ENCODE peak calls at places on chromosome X, in five cellular contexts. V, B, U, A and O are unnamed samples.

GRCh38 chrX:130984782-130985181 is 73.4 kb upstream of the ARHGAP36 start:
- DNase-seq in V (no peak), B (no peak), U (no peak), A (no peak), O (no peak)

GRCh38 chrX:65723706-65724105 is 56.3 kb downstream of the MSN start:
- DNase-seq in V (no peak), B (no peak), U (no peak), A (no peak), O (no peak)

GRCh38 chrX:68699960-68700746 is 52.7 kb downstream of the STARD8 start:
- DNase-seq in V (no peak), B (no peak), U (no peak), A (no peak), O (no peak)

GRCh38 chrX:108306086-108306485 is 132.1 kb downstream of the COL4A6 start:
- DNase-seq in V (no peak), B (no peak), U (no peak), A (no peak), O (no peak)

GRCh38 chrX:68698955-68699354 is 51.5 kb downstream of the STARD8 start:
- DNase-seq in V (no peak), B (no peak), U (no peak), A (no peak), O (no peak)

GRCh38 chrX:5236096-5236495 is 992.6 kb downstream of the NLGN4X start:
- DNase-seq in V (no peak), B (no peak), U (no peak), A (peak), O (no peak)

GRCh38 chrX:122579036-122579435 is 605.0 kb upstream of the GRIA3 start:
- DNase-seq in V (no peak), B (no peak), U (no peak), A (no peak), O (no peak)

GRCh38 chrX:143648705-143649104 is 12.8 kb upstream of the SLITRK4 start:
- DNase-seq in V (no peak), B (no peak), U (no peak), A (peak), O (no peak)

GRCh38 chrX:12383196-12383595 is 244.9 kb downstream of the FRMPD4 start:
- DNase-seq in V (no peak), B (no peak), U (no peak), A (peak), O (no peak)

GRCh38 chrX:48578661-48579128 is 4.4 kb downstream of the RBM3 start:
- DNase-seq in V (no peak), B (no peak), U (no peak), A (no peak), O (no peak)

GRCh38 chrX:16869393-16870094 is 618 bp downstream of the RBBP7 start:
- DNase-seq in V (no peak), B (peak), U (no peak), A (peak), O (peak)

GRCh38 chrX:85243155-85243554 is 424 bp downstream of the SATL1 start:
- DNase-seq in V (no peak), B (no peak), U (no peak), A (no peak), O (no peak)

GRCh38 chrX:12013220-12013619 is 125.1 kb upstream of the FRMPD4 start:
- DNase-seq in V (no peak), B (no peak), U (no peak), A (no peak), O (no peak)

GRCh38 chrX:19515615-19516105 is 352 bp upstream of the MAP3K15 start:
- DNase-seq in V (no peak), B (no peak), U (no peak), A (peak), O (no peak)
- TF ChIP-seq CTCF in V (no peak), B (no peak), U (no peak), A (peak), O (peak)

GRCh38 chrX:27619459-27619858 is 29.3 kb downstream of the DCAF8L2 start:
- DNase-seq in V (no peak), B (no peak), U (no peak), A (no peak), O (no peak)

GRCh38 chrX:27622883-27623282 is 32.7 kb downstream of the DCAF8L2 start:
- DNase-seq in V (no peak), B (no peak), U (no peak), A (no peak), O (no peak)

DNA sequence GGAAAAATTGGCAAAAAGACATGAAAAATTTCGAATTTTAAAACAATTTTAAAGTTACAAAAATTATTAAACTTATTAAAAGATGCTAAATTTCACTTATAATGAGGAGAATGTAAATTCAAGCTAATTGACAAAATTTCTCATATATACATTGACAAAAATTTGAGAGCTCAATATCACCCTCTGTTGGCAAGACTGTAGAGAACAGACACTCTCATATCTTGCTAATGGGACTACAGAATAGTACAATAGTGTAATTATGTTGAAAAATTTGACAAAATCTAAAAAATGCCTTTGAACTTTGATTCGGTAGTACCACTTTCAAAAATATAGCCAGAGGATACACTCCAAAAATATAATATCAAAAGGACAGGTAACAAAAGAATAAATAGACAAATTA is 29.8 kb downstream of the DCAF8L2 start:
- DNase-seq in V (no peak), B (no peak), U (no peak), A (peak), O (no peak)
- TF ChIP-seq CTCF in V (peak), B (no peak), U (no peak), A (no peak), O (peak)

GRCh38 chrX:54248309-54248708 is 65.3 kb upstream of the FAM120C start:
- DNase-seq in V (no peak), B (no peak), U (no peak), A (peak), O (no peak)
- TF ChIP-seq CTCF in V (peak), B (no peak), U (no peak), A (peak), O (peak)

GRCh38 chrX:45900751-45901150 is 644.5 kb downstream of the ZNF674 start:
- DNase-seq in V (no peak), B (no peak), U (no peak), A (no peak), O (no peak)
- TF ChIP-seq CTCF in V (no peak), B (no peak), U (no peak), A (no peak), O (no peak)

GRCh38 chrX:102712967-102713677 is 874 bp downstream of the GPRASP2 start:
- DNase-seq in V (no peak), B (peak), U (no peak), A (peak), O (no peak)
- TF ChIP-seq CTCF in V (peak), B (peak), U (peak), A (peak), O (peak)

GRCh38 chrX:83916525-83916924 is 55.6 kb downstream of the CYLC1 start:
- DNase-seq in V (no peak), B (no peak), U (no peak), A (peak), O (no peak)
- TF ChIP-seq CTCF in V (peak), B (no peak), U (no peak), A (peak), O (peak)